ENCODE peak calls at places on chromosome 2, in four cellular contexts. L is Kasumi-1; X is activated CD4-positive, alpha-beta T cell treated with anti-CD3 and anti-CD28 coated beads, Interleukin-2, amount 50 U/mL, for 1 hour; N is A172. T is an unnamed sample.
A peak's percentile ranks its signal among the peaks of the same experiment; 100 is the strongest.

GRCh38 chr2:74181739-74182138 is 3.1 kb upstream of the MOB1A start:
- DNase-seq in X (no peak), L (peak; percentile 98), N (no peak), T (peak; percentile 95)

GRCh38 chr2:1790996-1791395 is 46.7 kb upstream of the PXDN start:
- DNase-seq in N (no peak), X (no peak), L (no peak), T (no peak)

GRCh38 chr2:148882051-148882450 is 7.0 kb downstream of the KIF5C start:
- DNase-seq in X (no peak), N (peak; percentile 12), L (no peak), T (no peak)

GRCh38 chr2:197487385-197487784 is 12.3 kb downstream of the HSPD1 start:
- DNase-seq in X (no peak), N (no peak), L (no peak), T (no peak)

GRCh38 chr2:28896906-28897305 is 2.4 kb downstream of the WDR43 start:
- DNase-seq in X (no peak), N (peak; percentile 44), L (no peak), T (no peak)

GRCh38 chr2:231037731-231038482 is 584 bp downstream of the C2orf72 start:
- DNase-seq in N (no peak), L (no peak), X (no peak), T (no peak)

GRCh38 chr2:28344756-28345291 is 47.8 kb upstream of the FOSL2 start:
- DNase-seq in X (no peak), N (no peak), L (no peak), T (no peak)

GRCh38 chr2:54657664-54658083 is 65.8 kb upstream of the EML6 start:
- DNase-seq in N (peak; percentile 57), L (peak; percentile 48), X (peak; percentile 22), T (no peak)

GRCh38 chr2:15957881-15958713 is 17.7 kb downstream of the MYCN start:
- DNase-seq in N (no peak), X (no peak), L (no peak), T (no peak)

GRCh38 chr2:157785866-157786662 is 90.1 kb downstream of the ACVR1 start:
- DNase-seq in L (no peak), X (no peak), N (no peak), T (no peak)

GRCh38 chr2:212392544-212392943 is 146.1 kb downstream of the ERBB4 start:
- DNase-seq in X (no peak), L (no peak), N (no peak), T (no peak)